ENCODE peak calls at places on chromosomes 7 and 10, in four cellular contexts. E is thoracic aorta, M is cardiac fibroblast, A is uterus. F is an unnamed sample.

GRCh38 chr7:51000956-51001355 is 218.3 kb upstream of the GRB10 start:
- DNase-seq in E (no peak), M (peak), A (no peak), F (no peak)

GRCh38 chr7:2373646-2374045 is 19.0 kb downstream of the EIF3B start:
- DNase-seq in E (no peak), M (no peak), A (no peak), F (no peak)

GRCh38 chr7:145313601-145314000 is 477.7 kb upstream of the TPK1 start:
- DNase-seq in E (no peak), M (no peak), A (no peak), F (no peak)

GRCh38 chr10:3978174-3978573 is 193.2 kb upstream of the KLF6 start:
- DNase-seq in E (no peak), M (peak), A (no peak), F (no peak)

GRCh38 chr10:11279286-11279685 is 261.6 kb downstream of the CELF2 start:
- DNase-seq in E (no peak), M (no peak), A (no peak), F (no peak)

GRCh38 chr7:46256870-46257528 is 335.9 kb upstream of the IGFBP3 start:
- DNase-seq in E (no peak), M (peak), A (no peak), F (no peak)

GRCh38 chr10:132270721-132271457 is 36.9 kb downstream of the STK32C start:
- DNase-seq in E (no peak), M (no peak), A (no peak), F (no peak)

GRCh38 chr10:132637477-132638129 is 100.0 kb downstream of the INPP5A start:
- DNase-seq in E (no peak), M (peak), A (peak), F (peak)

GRCh38 chr7:149608168-149608567 is 110.6 kb upstream of the ZNF746 start:
- DNase-seq in E (no peak), M (no peak), A (no peak), F (no peak)

GRCh38 chr10:120746016-120746755 is 105.0 kb upstream of the WDR11 start:
- DNase-seq in E (no peak), M (no peak), A (no peak), F (no peak)

GRCh38 chr7:12594122-12594897 is 23.8 kb downstream of the SCIN start:
- DNase-seq in E (no peak), M (peak), A (no peak), F (no peak)

GRCh38 chr7:73839743-73840714 is 2.3 kb downstream of the METTL27 start:
- DNase-seq in E (no peak), M (no peak), A (no peak), F (no peak)
- TF ChIP-seq CTCF in E (no peak), M (no peak), A (no peak), F (peak)

GRCh38 chr7:56033671-56034432 is 17.4 kb downstream of the PSPH start:
- DNase-seq in E (no peak), M (peak), A (peak), F (peak)
- TF ChIP-seq CTCF in E (peak), M (peak), A (no peak), F (no peak)

GRCh38 chr10:35056686-35057085 is 33.5 kb downstream of the CUL2 start:
- DNase-seq in E (no peak), M (no peak), A (no peak), F (no peak)
- TF ChIP-seq CTCF in E (no peak), M (no peak), A (no peak), F (no peak)

GRCh38 chr7:155705656-155706360 is 61.3 kb downstream of the RBM33 start:
- DNase-seq in E (no peak), M (no peak), A (no peak), F (no peak)

GRCh38 chr7:155701972-155702544 is 57.6 kb downstream of the RBM33 start:
- DNase-seq in E (no peak), M (peak), A (no peak), F (no peak)

GRCh38 chr7:155699180-155699579 is 54.7 kb downstream of the RBM33 start:
- DNase-seq in E (no peak), M (no peak), A (no peak), F (no peak)

GRCh38 chr7:155700847-155701246 is 56.4 kb downstream of the RBM33 start:
- DNase-seq in E (no peak), M (no peak), A (no peak), F (no peak)

DNA sequence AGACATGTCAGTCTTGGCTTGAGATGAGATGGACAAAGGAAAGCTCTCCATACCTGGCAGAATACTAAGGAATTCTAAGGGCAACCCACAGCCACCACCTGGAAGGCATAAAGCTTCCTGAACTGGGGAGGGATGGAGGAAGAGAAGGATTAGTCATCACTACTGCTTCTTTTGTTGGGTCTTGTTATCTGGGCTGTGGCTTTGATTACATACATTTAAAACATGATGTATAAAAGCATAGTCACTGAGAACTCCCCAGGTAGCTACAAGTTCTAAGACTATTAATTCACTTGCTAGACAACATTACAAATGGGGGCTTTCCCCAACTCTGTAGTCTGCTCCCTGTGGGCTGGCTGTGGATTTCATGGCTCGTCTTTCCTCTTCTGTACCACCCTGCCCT is 58.2 kb downstream of the RBM33 start:
- DNase-seq in E (no peak), M (peak), A (no peak), F (no peak)
- TF ChIP-seq CTCF in E (no peak), M (no peak), A (no peak), F (no peak)

GRCh38 chr10:29585488-29585976 is 49.2 kb downstream of the SVIL start:
- DNase-seq in E (no peak), M (peak), A (no peak), F (no peak)

GRCh38 chr10:29583674-29584073 is 51.1 kb downstream of the SVIL start:
- DNase-seq in E (no peak), M (no peak), A (no peak), F (no peak)

GRCh38 chr10:29588640-29589421 is 45.9 kb downstream of the SVIL start:
- DNase-seq in E (no peak), M (peak), A (no peak), F (no peak)

GRCh38 chr10:29584436-29584835 is 50.3 kb downstream of the SVIL start:
- DNase-seq in E (no peak), M (no peak), A (peak), F (no peak)

GRCh38 chr10:29586509-29586908 is 48.3 kb downstream of the SVIL start:
- DNase-seq in E (no peak), M (no peak), A (no peak), F (no peak)
- TF ChIP-seq CTCF in E (no peak), M (no peak), A (no peak), F (no peak)

GRCh38 chr10:50650481-50650880 is 26.7 kb upstream of the SGMS1 start:
- DNase-seq in E (no peak), M (no peak), A (no peak), F (no peak)

GRCh38 chr10:50651808-50652207 is 28.1 kb upstream of the SGMS1 start:
- DNase-seq in E (no peak), M (no peak), A (no peak), F (no peak)

GRCh38 chr10:50648935-50649227 is 25.1 kb upstream of the SGMS1 start:
- DNase-seq in E (no peak), M (no peak), A (no peak), F (no peak)

GRCh38 chr10:50645241-50645640 is 21.5 kb upstream of the SGMS1 start:
- DNase-seq in E (no peak), M (no peak), A (no peak), F (no peak)

GRCh38 chr10:50648089-50648934 is 24.6 kb upstream of the SGMS1 start:
- DNase-seq in E (no peak), M (no peak), A (no peak), F (no peak)
- TF ChIP-seq CTCF in E (no peak), M (no peak), A (no peak), F (no peak)

GRCh38 chr7:102974366-102975236 is 61.8 kb downstream of the LRRC17 start:
- DNase-seq in E (no peak), M (peak), A (no peak), F (no peak)
- TF ChIP-seq CTCF in E (no peak), M (peak), A (no peak), F (no peak)

DNA sequence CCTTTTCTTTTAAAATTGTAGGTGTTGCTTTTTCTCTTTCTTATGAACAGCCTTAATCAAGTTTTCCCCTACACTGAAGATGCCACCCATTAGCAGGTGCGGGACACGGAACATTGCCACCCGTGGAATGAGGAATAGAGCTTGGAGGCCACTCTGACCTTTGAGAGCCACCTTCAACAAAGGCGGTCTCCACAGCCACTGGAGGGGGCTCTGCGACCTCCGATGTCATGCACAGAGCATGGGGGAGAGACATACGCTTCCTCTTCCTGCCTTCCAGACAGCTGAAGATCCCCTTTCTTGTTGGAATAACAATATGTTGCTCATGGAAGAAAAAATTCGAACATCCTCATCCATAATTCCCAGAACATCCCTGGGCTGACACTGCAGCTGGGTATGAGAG is 39.1 kb downstream of the ADARB2 start:
- DNase-seq in E (no peak), M (no peak), A (no peak), F (no peak)
- TF ChIP-seq CTCF in E (no peak), M (no peak), A (no peak), F (no peak)

DNA sequence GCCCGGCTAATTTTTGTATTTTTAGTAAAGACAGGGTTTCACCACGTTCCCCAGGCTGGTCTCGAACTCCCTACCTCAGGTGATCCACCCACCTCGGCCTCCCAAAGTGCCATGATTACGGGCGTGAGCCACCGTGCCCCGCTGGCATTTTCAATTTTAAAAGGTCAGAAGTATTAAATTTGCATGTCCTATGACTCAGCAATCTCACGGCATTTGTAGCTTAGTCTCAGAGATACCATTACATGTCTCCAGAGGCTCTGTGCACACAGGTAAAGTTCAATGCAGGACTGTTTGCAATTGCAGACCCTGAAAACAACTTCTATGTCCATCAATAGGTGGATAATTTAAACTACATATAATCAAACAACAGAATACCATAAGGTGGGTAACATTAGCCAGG is 99.2 kb downstream of the DLG5 start:
- DNase-seq in E (no peak), M (peak), A (no peak), F (no peak)
- TF ChIP-seq CTCF in E (no peak), M (no peak), A (no peak), F (no peak)

GRCh38 chr7:49166441-49166840 is 242.1 kb downstream of the CDC14C start:
- DNase-seq in E (no peak), M (peak), A (no peak), F (no peak)
- TF ChIP-seq CTCF in E (no peak), M (no peak), A (no peak), F (peak)